ENCODE peak calls at places on chromosome 20, in seven cellular contexts. D is lower leg skin, G is transverse colon, U is endothelial cell of umbilical vein, O is H9, T is adrenal gland, Y is HFF-Myc. C is an unnamed sample.

GRCh38 chr20:59933849-59934585 is 580 bp upstream of the SYCP2 start:
- DNase-seq in Y (no peak), O (peak; percentile 84), T (peak; percentile 79), U (peak; percentile 56), G (peak; percentile 82), D (peak; percentile 58), C (peak; percentile 78)

GRCh38 chr20:38864662-38865061 is 59.2 kb downstream of the PPP1R16B start:
- DNase-seq in G (no peak), U (no peak), Y (no peak), T (no peak), D (no peak), O (no peak), C (no peak)

GRCh38 chr20:37518606-37519507 is 2.2 kb upstream of the NNAT start:
- DNase-seq in O (no peak), T (peak; percentile 47), G (peak; percentile 30), D (no peak), Y (no peak), U (peak; percentile 87), C (no peak)

GRCh38 chr20:41617059-41617921 is 887 bp downstream of the CHD6 start:
- DNase-seq in O (peak; percentile 32), G (peak; percentile 35), Y (no peak), U (peak; percentile 49), T (peak; percentile 61), D (no peak), C (peak; percentile 41)

GRCh38 chr20:57659789-57660509 is 39.7 kb upstream of the ZBP1 start:
- DNase-seq in G (peak; percentile 4), D (peak; percentile 13), U (no peak), Y (no peak), T (no peak), O (no peak), C (peak; percentile 13)

GRCh38 chr20:15005300-15005986 is 668.0 kb upstream of the FLRT3 start:
- DNase-seq in U (no peak), Y (no peak), D (no peak), T (no peak), G (no peak), O (no peak), C (no peak)

GRCh38 chr20:10034717-10035571 is at the start of gene ANKEF1:
- DNase-seq in G (peak; percentile 92), O (peak; percentile 87), T (peak; percentile 80), D (peak; percentile 30), Y (peak; percentile 17), U (peak; percentile 64), C (peak; percentile 88)

GRCh38 chr20:59777321-59777705 is 156.1 kb downstream of the SYCP2 start:
- DNase-seq in Y (no peak), O (peak; percentile 8), T (no peak), U (no peak), G (peak; percentile 40), D (no peak), C (peak; percentile 22)

GRCh38 chr20:19823971-19824370 is 65.9 kb downstream of the RIN2 start:
- DNase-seq in O (no peak), G (no peak), Y (no peak), D (no peak), T (no peak), U (no peak), C (no peak)

GRCh38 chr20:9043364-9043763 is 25.5 kb upstream of the PLCB4 start:
- DNase-seq in T (no peak), O (no peak), U (no peak), D (no peak), G (no peak), Y (no peak), C (no peak)

GRCh38 chr20:59207742-59208357 is 44.2 kb downstream of the ZNF831 start:
- DNase-seq in Y (no peak), U (peak; percentile 11), O (peak; percentile 88), G (peak; percentile 81), D (no peak), T (peak; percentile 61), C (peak; percentile 79)

GRCh38 chr20:51434556-51435256 is 107.8 kb downstream of the NFATC2 start:
- DNase-seq in D (no peak), G (no peak), T (no peak), U (no peak), O (no peak), Y (no peak), C (no peak)

GRCh38 chr20:7637184-7637583 is 303.1 kb downstream of the HAO1 start:
- DNase-seq in D (no peak), G (no peak), O (no peak), U (peak; percentile 50), Y (no peak), T (no peak), C (no peak)

GRCh38 chr20:44692932-44693476 is 22.2 kb upstream of the CCN5 start:
- DNase-seq in G (peak; percentile 22), O (peak; percentile 58), U (peak; percentile 98), Y (no peak), T (peak; percentile 92), D (peak; percentile 85), C (no peak)

GRCh38 chr20:31720486-31721407 is 1.9 kb downstream of the BCL2L1 start:
- DNase-seq in O (no peak), Y (no peak), T (no peak), D (no peak), U (peak; percentile 32), G (peak; percentile 60), C (peak; percentile 64)
- TF ChIP-seq CTCF in O (no peak), Y (no peak), T (no peak), D (no peak), U (no peak), G (no peak), C (no peak)

DNA sequence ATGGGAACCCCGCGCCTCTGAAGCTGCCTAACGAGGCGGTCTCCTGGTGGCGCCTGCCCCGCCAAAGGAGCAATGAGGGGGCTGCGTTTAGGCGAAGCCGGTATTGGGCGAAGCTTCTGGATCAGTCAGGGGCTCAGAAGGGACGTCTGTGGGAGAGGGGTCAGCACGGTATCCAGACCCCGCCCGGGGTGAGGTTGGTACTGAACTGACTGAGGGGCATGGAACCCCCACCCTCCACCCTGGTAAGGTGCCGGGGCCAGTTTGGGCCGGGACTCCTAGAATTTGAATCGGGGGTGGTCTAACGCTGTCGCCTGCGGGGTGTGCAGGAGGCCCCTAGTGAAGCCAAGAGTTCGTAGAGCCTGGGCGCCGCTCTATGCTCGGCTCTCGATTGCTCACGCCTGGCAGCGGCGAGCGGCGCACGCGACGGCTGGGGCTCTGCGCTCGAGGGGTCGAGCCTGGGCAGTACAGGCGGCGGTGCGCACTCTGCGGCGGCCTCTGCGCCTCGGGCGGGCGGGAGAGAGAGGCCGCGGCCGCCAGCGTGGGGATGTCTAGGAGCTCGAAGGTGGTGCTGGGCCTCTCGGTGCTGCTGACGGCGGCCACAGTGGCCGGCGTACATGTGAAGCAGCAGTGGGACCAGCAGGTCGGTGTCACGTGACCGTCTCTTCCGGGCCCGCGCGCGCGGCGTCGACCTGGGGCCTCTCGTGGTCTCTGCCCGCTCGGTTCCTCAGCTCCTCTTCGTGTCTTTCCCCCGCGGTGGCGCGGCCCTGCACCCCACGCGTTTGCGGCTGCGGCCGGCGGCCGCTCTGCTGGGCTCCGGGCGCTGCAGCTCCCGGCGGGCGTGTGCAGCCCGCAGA is at the start of the genes KAT14 and PET117:
- DNase-seq in D (peak; percentile 80), U (peak; percentile 93), T (peak; percentile 87), O (peak; percentile 93), Y (peak; percentile 69), G (peak; percentile 91), C (peak; percentile 93)
- TF ChIP-seq CTCF in D (no peak), U (no peak), T (no peak), O (no peak), Y (no peak), G (no peak), C (no peak)

GRCh38 chr20:43029161-43029560 is 160.5 kb downstream of the PTPRT start:
- DNase-seq in O (no peak), Y (no peak), G (no peak), T (no peak), U (no peak), D (no peak), C (no peak)
- TF ChIP-seq CTCF in O (no peak), Y (no peak), G (no peak), T (no peak), U (no peak), D (no peak), C (no peak)

DNA sequence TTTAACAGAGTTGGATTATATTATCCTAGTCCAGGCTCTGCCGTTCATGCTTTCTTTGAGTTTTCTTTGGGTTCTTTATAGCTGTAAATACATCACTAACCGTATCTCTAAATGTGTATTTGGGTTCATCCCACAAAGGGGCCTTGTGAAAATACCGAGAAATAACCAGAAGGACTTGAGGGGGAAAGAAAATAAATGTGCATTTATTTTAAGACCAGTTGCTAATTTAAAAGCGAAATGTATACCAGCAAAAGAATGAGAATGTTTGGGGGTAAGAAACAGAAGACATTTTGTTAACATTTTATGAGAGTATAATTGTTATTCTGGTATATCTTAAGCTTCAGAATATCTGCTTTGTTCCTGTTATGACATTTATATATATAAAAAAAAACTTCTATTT is 38.9 kb downstream of the LRRN4 start:
- DNase-seq in G (no peak), Y (no peak), D (no peak), U (no peak), O (no peak), T (no peak), C (no peak)
- TF ChIP-seq CTCF in G (no peak), Y (no peak), D (no peak), U (no peak), O (no peak), T (no peak), C (no peak)

GRCh38 chr20:910132-910839 is 5.8 kb downstream of the ANGPT4 start:
- DNase-seq in T (no peak), D (no peak), G (no peak), U (no peak), O (no peak), Y (no peak), C (no peak)

GRCh38 chr20:913306-913849 is 2.8 kb downstream of the ANGPT4 start:
- DNase-seq in O (no peak), U (no peak), D (no peak), G (no peak), T (no peak), Y (no peak), C (no peak)

GRCh38 chr20:910840-911770 is 5.0 kb downstream of the ANGPT4 start:
- DNase-seq in D (no peak), U (no peak), Y (no peak), T (peak; percentile 11), O (no peak), G (no peak), C (no peak)

GRCh38 chr20:909641-910040 is 6.5 kb downstream of the ANGPT4 start:
- DNase-seq in U (no peak), T (no peak), D (no peak), G (no peak), Y (no peak), O (no peak), C (no peak)

GRCh38 chr20:911882-912600 is 4.1 kb downstream of the ANGPT4 start:
- DNase-seq in G (no peak), T (no peak), O (peak; percentile 56), U (no peak), Y (no peak), D (no peak), C (no peak)
- TF ChIP-seq CTCF in G (no peak), T (no peak), O (peak; percentile 60), U (no peak), Y (no peak), D (no peak), C (no peak)

GRCh38 chr20:25696384-25697131 is at the start of gene ZNF337:
- DNase-seq in T (peak; percentile 98), G (peak; percentile 95), Y (peak; percentile 85), D (peak; percentile 91), O (peak; percentile 94), U (peak; percentile 96), C (peak; percentile 95)
- TF ChIP-seq CTCF in T (no peak), G (peak; percentile 23), Y (peak; percentile 12), D (no peak), O (peak; percentile 41), U (no peak), C (no peak)

C was measured in colonic mucosa.